ENCODE peak calls at places on chromosomes 13 and 19, in six cellular contexts. One of them, this sample, is unnamed.

GRCh38 chr13:99351772-99352171 is 44.6 kb upstream of the GPR183 start:
- DNase-seq in effector CD4-positive, alpha-beta T cell: no peak
- DNase-seq in T-helper 9 cell: no peak
- DNase-seq in NCI-H460: no peak
- DNase-seq in heart right ventricle: no peak
- DNase-seq in AG04450: no peak
- DNase-seq in this sample: no peak

GRCh38 chr19:49107625-49108459 is 6.3 kb upstream of the LIN7B start:
- DNase-seq in effector CD4-positive, alpha-beta T cell: no peak
- DNase-seq in T-helper 9 cell: no peak
- DNase-seq in AG04450: no peak
- DNase-seq in heart right ventricle: no peak
- DNase-seq in NCI-H460: no peak
- DNase-seq in this sample: no peak

GRCh38 chr19:3949294-3949693 is 16.4 kb downstream of the NMRK2 start:
- DNase-seq in effector CD4-positive, alpha-beta T cell: no peak
- DNase-seq in AG04450: no peak
- DNase-seq in heart right ventricle: no peak
- DNase-seq in NCI-H460: no peak
- DNase-seq in T-helper 9 cell: no peak
- DNase-seq in this sample: no peak

GRCh38 chr13:21243045-21243842 is 66.8 kb downstream of the MRPL57 start:
- DNase-seq in effector CD4-positive, alpha-beta T cell: no peak
- DNase-seq in NCI-H460: no peak
- DNase-seq in heart right ventricle: no peak
- DNase-seq in AG04450: no peak
- DNase-seq in T-helper 9 cell: no peak
- DNase-seq in this sample: no peak

GRCh38 chr13:33541962-33542308 is 256.4 kb upstream of the STARD13 start:
- DNase-seq in AG04450: no peak
- DNase-seq in heart right ventricle: no peak
- DNase-seq in effector CD4-positive, alpha-beta T cell: no peak
- DNase-seq in T-helper 9 cell: no peak
- DNase-seq in NCI-H460: no peak
- DNase-seq in this sample: no peak

GRCh38 chr19:13717194-13717643 is 47.1 kb upstream of the MRI1 start:
- DNase-seq in AG04450: peak; percentile 24
- DNase-seq in effector CD4-positive, alpha-beta T cell: no peak
- DNase-seq in NCI-H460: no peak
- DNase-seq in T-helper 9 cell: no peak
- DNase-seq in heart right ventricle: no peak
- DNase-seq in this sample: no peak

GRCh38 chr13:75633285-75633684 is 2.8 kb upstream of the LMO7 start:
- DNase-seq in AG04450: peak; percentile 72
- DNase-seq in effector CD4-positive, alpha-beta T cell: no peak
- DNase-seq in NCI-H460: no peak
- DNase-seq in heart right ventricle: no peak
- DNase-seq in T-helper 9 cell: no peak
- DNase-seq in this sample: peak; percentile 30

GRCh38 chr13:112213467-112214245 is 146.7 kb downstream of the SOX1 start:
- DNase-seq in T-helper 9 cell: no peak
- DNase-seq in heart right ventricle: no peak
- DNase-seq in AG04450: no peak
- DNase-seq in NCI-H460: peak; percentile 38
- DNase-seq in effector CD4-positive, alpha-beta T cell: no peak
- DNase-seq in this sample: no peak

GRCh38 chr19:30492581-30492980 is 120.4 kb downstream of the ZNF536 start:
- DNase-seq in effector CD4-positive, alpha-beta T cell: no peak
- DNase-seq in NCI-H460: no peak
- DNase-seq in heart right ventricle: no peak
- DNase-seq in T-helper 9 cell: no peak
- DNase-seq in AG04450: no peak
- DNase-seq in this sample: no peak

GRCh38 chr13:19864018-19864338 is 529 bp upstream of the ZMYM5 start:
- DNase-seq in AG04450: no peak
- DNase-seq in effector CD4-positive, alpha-beta T cell: peak; percentile 41
- DNase-seq in heart right ventricle: peak; percentile 74
- DNase-seq in NCI-H460: no peak
- DNase-seq in T-helper 9 cell: peak; percentile 44
- DNase-seq in this sample: no peak

GRCh38 chr19:4035018-4035566 is 27.6 kb downstream of the PIAS4 start:
- DNase-seq in NCI-H460: no peak
- DNase-seq in AG04450: no peak
- DNase-seq in effector CD4-positive, alpha-beta T cell: no peak
- DNase-seq in T-helper 9 cell: no peak
- DNase-seq in heart right ventricle: no peak
- DNase-seq in this sample: no peak

GRCh38 chr19:17671906-17672305 is 16.2 kb downstream of the UNC13A start:
- DNase-seq in T-helper 9 cell: no peak
- DNase-seq in AG04450: no peak
- DNase-seq in effector CD4-positive, alpha-beta T cell: no peak
- DNase-seq in heart right ventricle: no peak
- DNase-seq in NCI-H460: no peak
- DNase-seq in this sample: no peak

GRCh38 chr13:33057019-33057785 is 41.0 kb downstream of the KL start:
- DNase-seq in T-helper 9 cell: no peak
- DNase-seq in heart right ventricle: peak; percentile 20
- DNase-seq in NCI-H460: no peak
- DNase-seq in AG04450: no peak
- DNase-seq in effector CD4-positive, alpha-beta T cell: no peak
- DNase-seq in this sample: peak; percentile 5

GRCh38 chr19:34229721-34230120 is 24.6 kb upstream of the GARRE1 start:
- DNase-seq in T-helper 9 cell: no peak
- DNase-seq in effector CD4-positive, alpha-beta T cell: no peak
- DNase-seq in heart right ventricle: no peak
- DNase-seq in NCI-H460: no peak
- DNase-seq in AG04450: no peak
- DNase-seq in this sample: no peak

GRCh38 chr13:48291730-48292129 is 11.8 kb upstream of the RB1 start:
- DNase-seq in AG04450: no peak
- DNase-seq in T-helper 9 cell: no peak
- DNase-seq in NCI-H460: no peak
- DNase-seq in effector CD4-positive, alpha-beta T cell: no peak
- DNase-seq in heart right ventricle: no peak
- DNase-seq in this sample: no peak

GRCh38 chr19:56222901-56223300 is 20.8 kb downstream of the ZSCAN5C start:
- DNase-seq in effector CD4-positive, alpha-beta T cell: no peak
- DNase-seq in AG04450: no peak
- DNase-seq in heart right ventricle: no peak
- DNase-seq in NCI-H460: no peak
- DNase-seq in T-helper 9 cell: no peak
- DNase-seq in this sample: no peak

GRCh38 chr19:22523940-22524339 is 101.8 kb upstream of the ZNF98 start:
- DNase-seq in effector CD4-positive, alpha-beta T cell: no peak
- DNase-seq in T-helper 9 cell: no peak
- DNase-seq in NCI-H460: no peak
- DNase-seq in heart right ventricle: no peak
- DNase-seq in AG04450: no peak
- DNase-seq in this sample: no peak

GRCh38 chr19:29714953-29715694 is at the start of gene C19orf12:
- DNase-seq in T-helper 9 cell: peak; percentile 38
- DNase-seq in heart right ventricle: peak; percentile 53
- DNase-seq in effector CD4-positive, alpha-beta T cell: peak; percentile 23
- DNase-seq in NCI-H460: peak; percentile 28
- DNase-seq in AG04450: no peak
- DNase-seq in this sample: peak; percentile 48

GRCh38 chr19:16605115-16605514 is 22.9 kb downstream of the MED26 start:
- DNase-seq in NCI-H460: no peak
- DNase-seq in T-helper 9 cell: no peak
- DNase-seq in AG04450: no peak
- DNase-seq in heart right ventricle: no peak
- DNase-seq in effector CD4-positive, alpha-beta T cell: no peak
- DNase-seq in this sample: no peak

GRCh38 chr13:58239774-58240268 is 608.3 kb downstream of the PCDH17 start:
- DNase-seq in heart right ventricle: no peak
- DNase-seq in T-helper 9 cell: no peak
- DNase-seq in AG04450: no peak
- DNase-seq in effector CD4-positive, alpha-beta T cell: no peak
- DNase-seq in NCI-H460: no peak
- DNase-seq in this sample: no peak

GRCh38 chr13:113801289-113801961 is 42.4 kb downstream of the TMEM255B start:
- DNase-seq in effector CD4-positive, alpha-beta T cell: no peak
- DNase-seq in heart right ventricle: no peak
- DNase-seq in T-helper 9 cell: no peak
- DNase-seq in AG04450: no peak
- DNase-seq in NCI-H460: no peak
- DNase-seq in this sample: no peak